ENCODE peak calls at places on chromosomes 11 and 22, in nine cellular contexts. V is heart left ventricle; I is mammary epithelial cell; U is HFFc6; K is fibroblast of lung; L is CD4-positive, alpha-beta T cell; B is NB4; J is HFF-Myc; P is IMR-90. S is an unnamed sample.

GRCh38 chr11:130118636-130119387 is 40.8 kb upstream of the ST14 start:
- DNase-seq in I (no peak), L (no peak), J (no peak), V (no peak), K (no peak), P (no peak), B (peak), U (no peak), S (no peak)

GRCh38 chr22:42367980-42368378 is 64.2 kb downstream of the NFAM1 start:
- DNase-seq in L (no peak), K (no peak), B (no peak), J (no peak), V (no peak), I (no peak), U (no peak), P (no peak), S (no peak)

GRCh38 chr11:119572481-119573424 is 149.8 kb upstream of the THY1 start:
- DNase-seq in V (no peak), I (peak), B (no peak), P (no peak), U (no peak), J (no peak), L (no peak), K (no peak), S (no peak)

GRCh38 chr22:19727310-19728150 is 4.2 kb downstream of the GP1BB start:
- DNase-seq in B (no peak), I (no peak), J (no peak), L (no peak), U (no peak), P (no peak), K (no peak), V (no peak), S (no peak)

GRCh38 chr11:9341638-9342137 is 27.3 kb upstream of the TMEM41B start:
- DNase-seq in L (no peak), K (no peak), J (no peak), I (no peak), P (no peak), U (no peak), V (no peak), B (no peak), S (no peak)

GRCh38 chr11:69841859-69842698 is 22.9 kb upstream of the FGF3 start:
- DNase-seq in V (no peak), I (no peak), J (no peak), P (peak), L (no peak), B (peak), U (no peak), K (no peak), S (no peak)

GRCh38 chr11:25309818-25310217 is 813.0 kb downstream of the LUZP2 start:
- DNase-seq in J (no peak), U (no peak), I (no peak), B (no peak), P (no peak), V (no peak), L (no peak), K (no peak), S (no peak)

GRCh38 chr11:36376315-36376887 is 80.3 kb downstream of the PRR5L start:
- DNase-seq in B (no peak), J (no peak), L (no peak), P (peak), K (no peak), I (peak), U (peak), V (peak), S (peak)

GRCh38 chr11:74024630-74025029 is 15.7 kb upstream of the UCP3 start:
- DNase-seq in U (peak), V (no peak), I (peak), L (no peak), K (peak), P (peak), J (no peak), B (no peak), S (no peak)

GRCh38 chr22:45318558-45319318 is 9.0 kb downstream of the FAM118A start:
- DNase-seq in I (peak), L (peak), K (peak), P (peak), J (no peak), U (no peak), B (peak), V (no peak), S (peak)

GRCh38 chr22:38419864-38420172 is 35.2 kb downstream of the KCNJ4 start:
- DNase-seq in L (no peak), K (no peak), J (no peak), V (peak), U (no peak), I (no peak), P (no peak), B (no peak), S (peak)

GRCh38 chr11:9109858-9110731 is 18.7 kb upstream of the SCUBE2 start:
- DNase-seq in L (no peak), I (peak), J (no peak), U (no peak), P (peak), K (no peak), V (no peak), B (no peak), S (no peak)

GRCh38 chr11:129732926-129733325 is 82.7 kb upstream of the TMEM45B start:
- DNase-seq in V (no peak), U (no peak), J (no peak), B (no peak), K (no peak), L (no peak), P (no peak), I (no peak), S (no peak)

GRCh38 chr11:88818978-88819377 is 246.8 kb downstream of the GRM5 start:
- DNase-seq in L (no peak), J (no peak), B (no peak), P (no peak), I (no peak), U (no peak), K (peak), V (no peak), S (no peak)

GRCh38 chr11:60849641-60850520 is 5.9 kb downstream of the PTGDR2 start:
- DNase-seq in P (no peak), I (no peak), V (no peak), L (no peak), K (no peak), B (no peak), J (no peak), U (no peak), S (no peak)

GRCh38 chr11:128419012-128419767 is 168.2 kb downstream of the ETS1 start:
- DNase-seq in J (no peak), U (no peak), I (no peak), L (no peak), K (no peak), B (no peak), P (no peak), V (no peak), S (no peak)

GRCh38 chr22:34886391-34886790 is 179.6 kb upstream of the ISX start:
- DNase-seq in U (no peak), P (no peak), K (no peak), I (no peak), L (no peak), V (no peak), B (no peak), J (no peak), S (no peak)

GRCh38 chr11:20854214-20854613 is 184.8 kb downstream of the NELL1 start:
- DNase-seq in I (no peak), L (no peak), B (peak), U (no peak), J (no peak), V (no peak), P (no peak), K (no peak), S (no peak)

GRCh38 chr11:126284829-126285228 is 1.9 kb downstream of the TIRAP start:
- DNase-seq in V (no peak), K (peak), U (peak), B (peak), L (peak), P (peak), I (peak), J (peak), S (peak)

GRCh38 chr22:19721486-19722172 is 1.7 kb upstream of the GP1BB start:
- DNase-seq in L (no peak), K (no peak), J (no peak), P (no peak), V (no peak), B (no peak), I (no peak), U (no peak), S (no peak)

GRCh38 chr22:20133930-20134549 is 2.4 kb downstream of the ZDHHC8 start:
- DNase-seq in K (no peak), P (no peak), U (no peak), L (no peak), B (no peak), J (no peak), I (no peak), V (no peak), S (no peak)

GRCh38 chr11:925496-926301 is at the start of gene AP2A2:
- DNase-seq in J (no peak), I (peak), K (peak), P (peak), L (peak), V (peak), B (peak), U (peak), S (peak)

GRCh38 chr11:115869780-115870431 is 365.7 kb upstream of the CADM1 start:
- DNase-seq in P (peak), B (peak), I (peak), U (no peak), J (no peak), L (no peak), V (no peak), K (peak), S (peak)

GRCh38 chr11:120482149-120482548 is 29.4 kb upstream of the GRIK4 start:
- DNase-seq in P (peak), I (no peak), B (no peak), K (no peak), V (no peak), U (peak), L (no peak), J (no peak), S (peak)

GRCh38 chr11:24324211-24324610 is 172.6 kb upstream of the LUZP2 start:
- DNase-seq in B (no peak), P (peak), V (no peak), L (no peak), J (no peak), I (no peak), U (no peak), K (peak), S (no peak)

GRCh38 chr11:111982532-111983186 is 42.5 kb upstream of the DLAT start:
- DNase-seq in J (no peak), B (no peak), L (no peak), K (no peak), P (no peak), V (no peak), U (no peak), I (no peak), S (no peak)

GRCh38 chr11:71311928-71312510 is 59.6 kb upstream of the SHANK2 start:
- DNase-seq in J (no peak), K (no peak), V (no peak), B (no peak), L (no peak), U (no peak), I (no peak), P (no peak), S (no peak)

GRCh38 chr11:78801161-78801884 is 226.7 kb upstream of the NARS2 start:
- DNase-seq in B (peak), U (peak), K (peak), I (peak), L (no peak), V (no peak), P (peak), J (peak), S (peak)

GRCh38 chr11:76282106-76282630 is 75.9 kb upstream of the WNT11 start:
- DNase-seq in K (no peak), P (no peak), J (no peak), L (no peak), U (no peak), I (no peak), B (no peak), V (no peak), S (no peak)

GRCh38 chr11:12769834-12770345 is 95.7 kb downstream of the TEAD1 start:
- DNase-seq in B (peak), U (peak), K (peak), J (peak), V (no peak), P (peak), L (no peak), I (peak), S (no peak)

GRCh38 chr22:27242111-27242436 is 559.5 kb downstream of the MN1 start:
- DNase-seq in I (no peak), P (no peak), L (no peak), J (no peak), U (no peak), V (no peak), K (no peak), B (no peak), S (no peak)

GRCh38 chr11:1152316-1153104 is 5.2 kb upstream of the MUC5AC start:
- DNase-seq in J (no peak), L (no peak), K (peak), U (no peak), V (no peak), P (peak), I (peak), B (peak), S (peak)

GRCh38 chr11:14182833-14183340 is 176.1 kb downstream of the RRAS2 start:
- DNase-seq in P (no peak), V (no peak), J (no peak), I (no peak), B (no peak), K (no peak), U (no peak), L (no peak), S (no peak)

GRCh38 chr11:85042368-85042767 is 584.8 kb downstream of the DLG2 start:
- DNase-seq in I (no peak), U (no peak), V (no peak), L (no peak), J (no peak), K (no peak), P (no peak), B (no peak), S (no peak)

GRCh38 chr11:101949846-101950245 is 33.5 kb upstream of the ANGPTL5 start:
- DNase-seq in U (no peak), P (no peak), K (no peak), B (no peak), I (no peak), V (no peak), J (no peak), L (no peak), S (peak)

GRCh38 chr11:127531167-127531566 is 530.6 kb upstream of the KIRREL3 start:
- DNase-seq in L (no peak), K (no peak), V (no peak), P (no peak), I (no peak), J (no peak), B (no peak), U (no peak), S (peak)

DNA sequence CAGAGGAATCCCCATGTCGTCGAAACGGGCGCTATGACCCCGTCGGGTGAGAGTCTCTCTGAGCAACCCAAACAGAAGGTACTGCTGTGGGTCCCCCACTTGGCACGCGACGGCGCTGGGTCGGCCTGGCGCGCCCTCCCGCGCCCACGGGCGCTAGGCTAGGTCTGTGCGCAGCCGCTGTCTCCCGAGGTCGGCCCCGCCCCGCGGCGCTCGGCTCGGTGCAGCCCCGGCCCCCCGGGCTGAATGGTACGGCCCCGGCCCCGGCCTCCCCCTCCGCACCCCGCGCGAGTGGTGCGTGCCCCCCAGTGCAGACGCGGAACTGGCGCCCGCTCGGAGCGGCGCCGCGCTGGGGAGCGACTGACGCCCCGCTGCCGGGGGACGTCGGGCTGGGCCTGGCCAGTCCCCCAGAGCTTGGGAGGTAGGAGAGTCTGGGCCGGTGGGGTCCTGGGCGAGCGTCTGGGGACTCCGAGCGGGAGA is at the start of gene MADD:
- DNase-seq in P (peak), B (peak), J (no peak), I (peak), V (peak), K (peak), U (peak), L (peak), S (peak)
- TF ChIP-seq CTCF in P (no peak), B (no peak), J (no peak), I (no peak), V (no peak), K (no peak), U (no peak), L (no peak), S (no peak)

GRCh38 chr22:37177221-37177620 is 10.8 kb downstream of the C1QTNF6 start:
- DNase-seq in B (no peak), P (no peak), K (no peak), I (no peak), U (no peak), V (no peak), J (no peak), L (no peak), S (no peak)

GRCh38 chr22:37174964-37175363 is 13.1 kb downstream of the C1QTNF6 start:
- DNase-seq in P (no peak), J (no peak), L (no peak), U (no peak), I (no peak), V (no peak), K (no peak), B (no peak), S (no peak)

GRCh38 chr22:37177755-37178154 is 10.3 kb downstream of the C1QTNF6 start:
- DNase-seq in V (no peak), B (no peak), L (no peak), K (no peak), J (no peak), U (no peak), P (no peak), I (no peak), S (no peak)

GRCh38 chr22:37175414-37176144 is 12.5 kb downstream of the C1QTNF6 start:
- DNase-seq in I (no peak), J (no peak), K (no peak), V (no peak), B (no peak), P (no peak), L (no peak), U (no peak), S (no peak)

GRCh38 chr22:37176464-37177061 is 11.5 kb downstream of the C1QTNF6 start:
- DNase-seq in L (no peak), I (no peak), J (no peak), U (peak), K (peak), P (peak), B (peak), V (peak), S (peak)
- TF ChIP-seq CTCF in L (no peak), I (no peak), J (no peak), U (no peak), K (no peak), P (no peak), B (no peak), V (peak), S (peak)

DNA sequence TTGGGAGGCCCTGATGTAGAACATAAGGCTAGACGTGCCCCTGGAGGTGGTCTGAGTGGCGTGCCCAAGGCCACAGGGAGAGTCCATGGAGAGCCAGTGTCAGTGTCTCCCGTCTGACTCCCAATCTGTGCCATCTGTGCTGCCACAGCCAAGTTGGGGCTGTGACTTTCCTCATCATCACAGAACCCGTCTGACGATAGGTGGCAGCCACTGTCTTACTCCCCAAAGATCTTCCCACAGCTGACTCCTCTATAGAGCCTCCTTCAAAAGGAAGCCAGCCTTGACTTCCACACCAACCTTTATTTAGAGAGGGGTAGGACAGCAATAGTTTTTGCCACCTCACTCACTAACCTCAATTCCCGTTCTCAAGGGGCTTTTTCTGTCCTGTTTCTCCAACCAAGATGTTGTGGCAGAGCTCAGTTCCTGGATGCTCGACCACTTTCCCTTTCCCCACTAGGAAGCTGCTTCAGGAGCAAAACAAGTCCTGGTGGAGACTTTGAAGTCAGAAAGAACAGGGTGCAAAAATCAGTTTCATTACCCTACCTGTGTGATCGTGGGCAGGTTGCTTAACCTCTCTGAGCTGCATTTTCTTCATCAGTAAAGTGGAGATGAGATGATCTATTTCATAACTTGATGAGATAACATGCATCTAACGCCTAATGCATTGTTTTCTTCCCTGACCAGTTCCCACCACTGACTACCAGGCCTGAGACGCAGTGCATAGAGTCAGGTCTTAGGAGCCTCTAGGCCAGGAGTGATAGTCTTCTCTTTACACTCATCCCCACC is 470.2 kb downstream of the SOX6 start:
- DNase-seq in P (no peak), J (no peak), B (no peak), V (no peak), K (no peak), I (no peak), U (no peak), L (no peak), S (no peak)
- TF ChIP-seq CTCF in P (no peak), J (no peak), B (no peak), V (no peak), K (no peak), I (no peak), U (no peak), L (no peak), S (no peak)

DNA sequence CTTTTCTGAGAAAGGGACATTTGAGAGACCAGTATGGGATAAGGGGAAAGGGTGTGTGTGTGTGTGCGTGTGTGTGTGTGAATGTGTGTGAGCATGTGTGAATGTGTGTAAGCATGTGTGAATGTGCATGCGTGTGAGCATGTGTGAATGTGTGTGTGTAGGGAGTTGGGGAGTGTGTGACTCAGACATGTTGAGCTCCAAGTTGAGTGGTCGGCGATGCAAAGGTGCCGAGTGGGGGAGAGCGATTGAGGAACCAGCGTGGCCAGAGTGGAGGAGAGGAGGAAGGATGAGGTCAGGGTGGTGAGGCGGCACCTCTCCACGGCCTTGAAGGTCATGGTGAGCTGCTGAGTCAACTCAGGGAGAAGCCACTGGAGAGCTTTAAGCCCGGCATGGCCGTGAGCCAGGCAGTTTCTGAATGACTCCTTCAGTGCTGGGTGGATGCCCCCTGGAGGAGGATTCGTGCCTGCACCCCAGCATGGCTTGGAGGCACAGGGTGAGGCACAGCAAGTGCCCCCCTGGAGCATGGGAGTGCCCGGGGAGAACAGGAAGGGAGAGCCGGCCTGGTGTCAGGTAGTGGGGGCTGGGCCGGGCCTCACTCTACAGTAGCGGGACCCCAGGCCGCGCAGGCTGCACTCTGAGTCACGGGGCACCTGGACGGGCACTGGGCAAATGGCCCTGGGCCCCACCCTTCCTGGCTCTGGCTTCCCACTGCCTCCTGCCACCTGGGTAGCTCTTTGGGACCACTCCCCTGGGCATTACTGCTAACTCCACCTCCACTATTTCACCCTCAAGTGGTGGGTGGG is 8.2 kb upstream of the CCDC88B start:
- DNase-seq in K (peak), I (peak), J (peak), L (peak), P (peak), V (peak), U (peak), B (peak), S (peak)
- TF ChIP-seq CTCF in K (peak), I (peak), J (peak), L (peak), P (peak), V (peak), U (peak), B (peak), S (peak)

GRCh38 chr11:134393638-134394037 is 18.4 kb downstream of the B3GAT1 start:
- DNase-seq in V (no peak), K (no peak), L (no peak), P (no peak), I (no peak), J (no peak), U (no peak), B (peak), S (peak)
- TF ChIP-seq CTCF in V (no peak), K (no peak), L (no peak), P (no peak), I (no peak), J (no peak), U (no peak), B (no peak), S (peak)

S was measured in cardiac muscle cell.